ENCODE peak calls at places on chromosomes 6 and 20, in six cellular contexts. One of them, this sample, is unnamed.

GRCh38 chr20:22070546-22070945 is 365.1 kb downstream of the PAX1 start:
- DNase-seq in fibroblast of the aortic adventitia: peak; percentile 69
- DNase-seq in HepG2: no peak
- DNase-seq in tibial nerve: no peak
- DNase-seq in astrocyte: no peak
- DNase-seq in psoas muscle: peak; percentile 71
- DNase-seq in this sample: no peak

GRCh38 chr6:157107915-157108651 is 215.2 kb downstream of the TMEM242 start:
- DNase-seq in fibroblast of the aortic adventitia: peak; percentile 96
- DNase-seq in HepG2: no peak
- DNase-seq in tibial nerve: no peak
- DNase-seq in astrocyte: peak; percentile 96
- DNase-seq in psoas muscle: no peak
- DNase-seq in this sample: no peak

GRCh38 chr6:38131527-38131965 is 312.0 kb downstream of the ZFAND3 start:
- DNase-seq in fibroblast of the aortic adventitia: peak; percentile 98
- DNase-seq in HepG2: no peak
- DNase-seq in tibial nerve: no peak
- DNase-seq in astrocyte: peak; percentile 99
- DNase-seq in psoas muscle: no peak
- DNase-seq in this sample: no peak

GRCh38 chr6:43609402-43609801 is 19.7 kb downstream of the GTPBP2 start:
- DNase-seq in fibroblast of the aortic adventitia: no peak
- DNase-seq in HepG2: no peak
- DNase-seq in tibial nerve: no peak
- DNase-seq in astrocyte: no peak
- DNase-seq in psoas muscle: no peak
- DNase-seq in this sample: no peak

GRCh38 chr6:126176266-126176665 is 163.6 kb upstream of the CENPW start:
- DNase-seq in fibroblast of the aortic adventitia: peak; percentile 61
- DNase-seq in HepG2: peak; percentile 18
- DNase-seq in tibial nerve: no peak
- DNase-seq in astrocyte: no peak
- DNase-seq in psoas muscle: no peak
- DNase-seq in this sample: no peak

GRCh38 chr20:57189713-57190112 is 76.7 kb downstream of the BMP7 start:
- DNase-seq in fibroblast of the aortic adventitia: no peak
- DNase-seq in HepG2: no peak
- DNase-seq in tibial nerve: no peak
- DNase-seq in astrocyte: no peak
- DNase-seq in psoas muscle: no peak
- DNase-seq in this sample: no peak

GRCh38 chr20:29878777-29879442 is 1378.6 kb upstream of the DEFB115 start:
- DNase-seq in fibroblast of the aortic adventitia: no peak
- DNase-seq in HepG2: no peak
- DNase-seq in tibial nerve: no peak
- DNase-seq in astrocyte: no peak
- DNase-seq in psoas muscle: peak; percentile 55
- DNase-seq in this sample: no peak

GRCh38 chr6:53524455-53524815 is 20.5 kb downstream of the GCLC start:
- DNase-seq in fibroblast of the aortic adventitia: peak; percentile 28
- DNase-seq in HepG2: no peak
- DNase-seq in tibial nerve: no peak
- DNase-seq in astrocyte: peak; percentile 69
- DNase-seq in psoas muscle: no peak
- DNase-seq in this sample: no peak

GRCh38 chr6:2111162-2111677 is 134.2 kb downstream of the GMDS start:
- DNase-seq in fibroblast of the aortic adventitia: peak; percentile 82
- DNase-seq in HepG2: no peak
- DNase-seq in tibial nerve: no peak
- DNase-seq in astrocyte: peak; percentile 72
- DNase-seq in psoas muscle: no peak
- DNase-seq in this sample: no peak

GRCh38 chr6:142935553-142936517 is 9.1 kb downstream of the HIVEP2 start:
- DNase-seq in fibroblast of the aortic adventitia: no peak
- DNase-seq in HepG2: no peak
- DNase-seq in tibial nerve: no peak
- DNase-seq in astrocyte: no peak
- DNase-seq in psoas muscle: no peak
- DNase-seq in this sample: no peak

GRCh38 chr6:111972714-111973678 is 80.9 kb upstream of the CCN6 start:
- DNase-seq in fibroblast of the aortic adventitia: peak; percentile 98
- DNase-seq in HepG2: no peak
- DNase-seq in tibial nerve: peak; percentile 38
- DNase-seq in astrocyte: peak; percentile 98
- DNase-seq in psoas muscle: peak; percentile 65
- DNase-seq in this sample: no peak

GRCh38 chr6:155247618-155248017 is 16.2 kb upstream of the CLDN20 start:
- DNase-seq in fibroblast of the aortic adventitia: peak; percentile 67
- DNase-seq in HepG2: no peak
- DNase-seq in tibial nerve: no peak
- DNase-seq in astrocyte: peak; percentile 83
- DNase-seq in psoas muscle: no peak
- DNase-seq in this sample: no peak

GRCh38 chr20:53402233-53403005 is 191.2 kb downstream of the ZNF217 start:
- DNase-seq in fibroblast of the aortic adventitia: no peak
- DNase-seq in HepG2: no peak
- DNase-seq in tibial nerve: no peak
- DNase-seq in astrocyte: no peak
- DNase-seq in psoas muscle: no peak
- DNase-seq in this sample: no peak

GRCh38 chr20:9615766-9616454 is 101.5 kb downstream of the LAMP5 start:
- DNase-seq in fibroblast of the aortic adventitia: no peak
- DNase-seq in HepG2: no peak
- DNase-seq in tibial nerve: no peak
- DNase-seq in astrocyte: no peak
- DNase-seq in psoas muscle: no peak
- DNase-seq in this sample: no peak

GRCh38 chr6:115854866-115855665 is 205.6 kb downstream of the FRK start:
- DNase-seq in fibroblast of the aortic adventitia: no peak
- DNase-seq in HepG2: no peak
- DNase-seq in tibial nerve: no peak
- DNase-seq in astrocyte: no peak
- DNase-seq in psoas muscle: peak; percentile 45
- DNase-seq in this sample: no peak

GRCh38 chr6:115058414-115059211 is 715.8 kb upstream of the HS3ST5 start:
- DNase-seq in fibroblast of the aortic adventitia: no peak
- DNase-seq in HepG2: no peak
- DNase-seq in tibial nerve: no peak
- DNase-seq in astrocyte: no peak
- DNase-seq in psoas muscle: no peak
- DNase-seq in this sample: no peak

GRCh38 chr6:41966214-41966920 is 24.8 kb upstream of the CCND3 start:
- DNase-seq in fibroblast of the aortic adventitia: peak; percentile 4
- DNase-seq in HepG2: no peak
- DNase-seq in tibial nerve: no peak
- DNase-seq in astrocyte: peak; percentile 70
- DNase-seq in psoas muscle: no peak
- DNase-seq in this sample: no peak

GRCh38 chr6:142846883-142847287 is 98.1 kb downstream of the HIVEP2 start:
- DNase-seq in fibroblast of the aortic adventitia: peak; percentile 88
- DNase-seq in HepG2: peak; percentile 75
- DNase-seq in tibial nerve: no peak
- DNase-seq in astrocyte: peak; percentile 92
- DNase-seq in psoas muscle: peak; percentile 78
- DNase-seq in this sample: no peak

GRCh38 chr6:80425089-80425823 is 318.8 kb downstream of the BCKDHB start:
- DNase-seq in fibroblast of the aortic adventitia: peak; percentile 98
- DNase-seq in HepG2: no peak
- DNase-seq in tibial nerve: no peak
- DNase-seq in astrocyte: peak; percentile 100
- DNase-seq in psoas muscle: no peak
- DNase-seq in this sample: no peak

GRCh38 chr6:74137910-74138309 is 441.9 kb downstream of the CD109 start:
- DNase-seq in fibroblast of the aortic adventitia: peak; percentile 86
- DNase-seq in HepG2: peak; percentile 6
- DNase-seq in tibial nerve: no peak
- DNase-seq in astrocyte: peak; percentile 38
- DNase-seq in psoas muscle: no peak
- DNase-seq in this sample: no peak

GRCh38 chr6:150876598-150876997 is 11.1 kb downstream of the MTHFD1L start:
- DNase-seq in fibroblast of the aortic adventitia: peak; percentile 89
- DNase-seq in HepG2: no peak
- DNase-seq in tibial nerve: no peak
- DNase-seq in astrocyte: peak; percentile 59
- DNase-seq in psoas muscle: peak; percentile 77
- DNase-seq in this sample: no peak

GRCh38 chr6:109197061-109197460 is 101.8 kb downstream of the CEP57L1 start:
- DNase-seq in fibroblast of the aortic adventitia: no peak
- DNase-seq in HepG2: no peak
- DNase-seq in tibial nerve: no peak
- DNase-seq in astrocyte: no peak
- DNase-seq in psoas muscle: no peak
- DNase-seq in this sample: no peak

DNA sequence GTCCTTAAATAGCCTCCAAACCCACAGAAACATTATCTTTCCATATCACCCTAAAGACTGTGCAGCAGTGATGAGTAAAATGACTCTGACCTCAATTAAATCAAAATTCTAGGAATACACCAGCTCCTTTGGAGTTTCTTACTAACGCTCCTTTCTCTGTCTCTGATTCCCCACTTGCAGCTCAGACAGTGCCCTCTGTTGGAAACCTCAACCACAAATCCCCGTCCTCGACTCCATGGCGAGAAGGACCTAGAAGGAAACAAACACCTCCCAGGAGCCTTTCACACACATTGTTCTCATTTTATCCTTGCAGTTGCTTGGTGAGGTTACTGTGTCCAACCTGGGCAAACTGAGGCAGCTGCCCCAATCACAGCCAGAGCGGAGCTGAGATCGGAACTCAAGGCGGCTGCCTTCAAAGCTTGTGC is 17.7 kb upstream of the PARD6B start:
- DNase-seq in fibroblast of the aortic adventitia: peak; percentile 75
- DNase-seq in HepG2: no peak
- DNase-seq in tibial nerve: no peak
- DNase-seq in astrocyte: no peak
- DNase-seq in psoas muscle: no peak
- DNase-seq in this sample: no peak
- TF ChIP-seq CTCF in fibroblast of the aortic adventitia: peak; percentile 67
- TF ChIP-seq CTCF in HepG2: peak; percentile 78
- TF ChIP-seq CTCF in tibial nerve: no peak
- TF ChIP-seq CTCF in astrocyte: peak; percentile 31
- TF ChIP-seq CTCF in psoas muscle: peak; percentile 15
- TF ChIP-seq CTCF in this sample: peak; percentile 32

GRCh38 chr6:33426590-33427563 is 7.0 kb downstream of the SYNGAP1 start:
- DNase-seq in fibroblast of the aortic adventitia: no peak
- DNase-seq in HepG2: no peak
- DNase-seq in tibial nerve: no peak
- DNase-seq in astrocyte: no peak
- DNase-seq in psoas muscle: no peak
- DNase-seq in this sample: no peak

GRCh38 chr6:33427585-33428218 is 7.8 kb downstream of the SYNGAP1 start:
- DNase-seq in fibroblast of the aortic adventitia: no peak
- DNase-seq in HepG2: no peak
- DNase-seq in tibial nerve: peak; percentile 36
- DNase-seq in astrocyte: no peak
- DNase-seq in psoas muscle: peak; percentile 77
- DNase-seq in this sample: peak; percentile 66

GRCh38 chr6:33429745-33430042 is 9.8 kb downstream of the SYNGAP1 start:
- DNase-seq in fibroblast of the aortic adventitia: no peak
- DNase-seq in HepG2: no peak
- DNase-seq in tibial nerve: no peak
- DNase-seq in astrocyte: no peak
- DNase-seq in psoas muscle: no peak
- DNase-seq in this sample: no peak

GRCh38 chr6:33428891-33429744 is 9.3 kb downstream of the SYNGAP1 start:
- DNase-seq in fibroblast of the aortic adventitia: no peak
- DNase-seq in HepG2: no peak
- DNase-seq in tibial nerve: no peak
- DNase-seq in astrocyte: no peak
- DNase-seq in psoas muscle: no peak
- DNase-seq in this sample: no peak

GRCh38 chr6:33428219-33428890 is 8.5 kb downstream of the SYNGAP1 start:
- DNase-seq in fibroblast of the aortic adventitia: no peak
- DNase-seq in HepG2: peak; percentile 79
- DNase-seq in tibial nerve: no peak
- DNase-seq in astrocyte: no peak
- DNase-seq in psoas muscle: no peak
- DNase-seq in this sample: no peak
- TF ChIP-seq CTCF in fibroblast of the aortic adventitia: peak; percentile 33
- TF ChIP-seq CTCF in HepG2: peak; percentile 30
- TF ChIP-seq CTCF in tibial nerve: peak; percentile 33
- TF ChIP-seq CTCF in astrocyte: peak; percentile 37
- TF ChIP-seq CTCF in psoas muscle: no peak
- TF ChIP-seq CTCF in this sample: no peak

GRCh38 chr6:134510121-134510520 is 192.2 kb upstream of the SGK1 start:
- DNase-seq in fibroblast of the aortic adventitia: peak; percentile 19
- DNase-seq in HepG2: no peak
- DNase-seq in tibial nerve: no peak
- DNase-seq in astrocyte: peak; percentile 55
- DNase-seq in psoas muscle: no peak
- DNase-seq in this sample: no peak
- TF ChIP-seq CTCF in fibroblast of the aortic adventitia: no peak
- TF ChIP-seq CTCF in HepG2: no peak
- TF ChIP-seq CTCF in tibial nerve: no peak
- TF ChIP-seq CTCF in astrocyte: no peak
- TF ChIP-seq CTCF in psoas muscle: no peak
- TF ChIP-seq CTCF in this sample: no peak

GRCh38 chr6:161832622-161833021 is 558.8 kb upstream of the AGPAT4 start:
- DNase-seq in fibroblast of the aortic adventitia: no peak
- DNase-seq in HepG2: no peak
- DNase-seq in tibial nerve: no peak
- DNase-seq in astrocyte: no peak
- DNase-seq in psoas muscle: no peak
- DNase-seq in this sample: no peak

GRCh38 chr6:161830866-161831600 is 557.2 kb upstream of the AGPAT4 start:
- DNase-seq in fibroblast of the aortic adventitia: no peak
- DNase-seq in HepG2: no peak
- DNase-seq in tibial nerve: no peak
- DNase-seq in astrocyte: no peak
- DNase-seq in psoas muscle: no peak
- DNase-seq in this sample: no peak

GRCh38 chr6:161833099-161833860 is 559.4 kb upstream of the AGPAT4 start:
- DNase-seq in fibroblast of the aortic adventitia: no peak
- DNase-seq in HepG2: no peak
- DNase-seq in tibial nerve: no peak
- DNase-seq in astrocyte: no peak
- DNase-seq in psoas muscle: no peak
- DNase-seq in this sample: no peak

GRCh38 chr6:161828355-161828754 is 554.5 kb upstream of the AGPAT4 start:
- DNase-seq in fibroblast of the aortic adventitia: no peak
- DNase-seq in HepG2: no peak
- DNase-seq in tibial nerve: no peak
- DNase-seq in astrocyte: no peak
- DNase-seq in psoas muscle: no peak
- DNase-seq in this sample: no peak

DNA sequence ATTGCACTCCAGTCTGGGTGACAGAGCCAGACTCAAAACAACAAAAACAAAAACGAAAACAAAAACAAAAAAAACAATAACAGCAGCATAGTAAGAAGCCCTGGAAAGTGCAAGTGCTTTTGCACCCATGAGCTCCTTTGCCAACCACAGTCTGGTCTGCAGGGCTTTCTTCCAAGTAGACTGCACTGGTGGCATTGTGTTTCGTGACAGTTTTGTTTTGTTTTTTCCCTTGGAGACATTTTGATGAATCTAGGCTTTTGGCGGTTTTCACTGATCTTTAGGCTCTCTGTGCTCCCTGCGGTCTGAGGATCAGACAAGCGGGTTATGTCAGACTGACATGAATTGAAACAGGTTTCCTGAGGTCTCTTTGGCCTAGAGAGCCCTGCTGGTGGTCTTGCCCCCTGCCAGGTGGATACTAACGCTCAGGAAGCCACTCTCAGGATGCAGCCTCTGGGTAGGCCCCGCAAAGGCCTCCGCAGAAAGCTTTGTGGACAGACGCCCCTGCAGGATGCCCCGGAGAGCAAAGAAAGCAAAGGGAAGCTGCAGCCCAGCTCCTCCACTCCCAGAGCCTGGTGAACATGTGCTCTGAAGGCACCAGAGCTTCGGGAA is 555.4 kb upstream of the AGPAT4 start:
- DNase-seq in fibroblast of the aortic adventitia: no peak
- DNase-seq in HepG2: no peak
- DNase-seq in tibial nerve: no peak
- DNase-seq in astrocyte: no peak
- DNase-seq in psoas muscle: no peak
- DNase-seq in this sample: no peak
- TF ChIP-seq CTCF in fibroblast of the aortic adventitia: no peak
- TF ChIP-seq CTCF in HepG2: no peak
- TF ChIP-seq CTCF in tibial nerve: no peak
- TF ChIP-seq CTCF in astrocyte: no peak
- TF ChIP-seq CTCF in psoas muscle: no peak
- TF ChIP-seq CTCF in this sample: no peak

This sample was measured in D721Med.